ENCODE peak calls at places on chromosomes 12 and 14, in ten cellular contexts. One of them, this sample, is unnamed.
A peak's percentile ranks its signal among the peaks of the same experiment; 100 is the strongest.

GRCh38 chr14:66398437-66398836 is 87.7 kb upstream of the CCDC196 start:
- DNase-seq in Daoy: no peak
- DNase-seq in mammary epithelial cell: no peak
- DNase-seq in foreskin fibroblast: no peak
- DNase-seq in NCI-H1105: no peak
- DNase-seq in SK-N-DZ: no peak
- DNase-seq in Right ventricle myocardium superior: no peak
- DNase-seq in H9: no peak
- DNase-seq in kidney epithelial cell: no peak
- DNase-seq in activated T-helper 1 cell treated with anti-CD3 and anti-CD28 coated beads, Interleukin-2, amount 50 U/mL, for 16 hours: no peak
- DNase-seq in this sample: no peak

GRCh38 chr14:76998777-76999366 is 29.6 kb downstream of the IRF2BPL start:
- DNase-seq in NCI-H1105: no peak
- DNase-seq in activated T-helper 1 cell treated with anti-CD3 and anti-CD28 coated beads, Interleukin-2, amount 50 U/mL, for 16 hours: no peak
- DNase-seq in SK-N-DZ: no peak
- DNase-seq in kidney epithelial cell: no peak
- DNase-seq in Daoy: no peak
- DNase-seq in H9: no peak
- DNase-seq in foreskin fibroblast: no peak
- DNase-seq in Right ventricle myocardium superior: no peak
- DNase-seq in mammary epithelial cell: no peak
- DNase-seq in this sample: no peak

GRCh38 chr14:51394391-51394790 is 154.3 kb downstream of the TMX1 start:
- DNase-seq in activated T-helper 1 cell treated with anti-CD3 and anti-CD28 coated beads, Interleukin-2, amount 50 U/mL, for 16 hours: no peak
- DNase-seq in Daoy: no peak
- DNase-seq in kidney epithelial cell: no peak
- DNase-seq in H9: no peak
- DNase-seq in mammary epithelial cell: no peak
- DNase-seq in NCI-H1105: no peak
- DNase-seq in SK-N-DZ: no peak
- DNase-seq in foreskin fibroblast: no peak
- DNase-seq in Right ventricle myocardium superior: no peak
- DNase-seq in this sample: no peak

GRCh38 chr12:26995706-26996105 is 18.5 kb downstream of the TM7SF3 start:
- DNase-seq in SK-N-DZ: no peak
- DNase-seq in activated T-helper 1 cell treated with anti-CD3 and anti-CD28 coated beads, Interleukin-2, amount 50 U/mL, for 16 hours: no peak
- DNase-seq in NCI-H1105: no peak
- DNase-seq in foreskin fibroblast: no peak
- DNase-seq in Daoy: no peak
- DNase-seq in Right ventricle myocardium superior: no peak
- DNase-seq in kidney epithelial cell: no peak
- DNase-seq in H9: no peak
- DNase-seq in mammary epithelial cell: no peak
- DNase-seq in this sample: no peak

GRCh38 chr12:58341791-58342190 is 400.4 kb downstream of the ATP23 start:
- DNase-seq in activated T-helper 1 cell treated with anti-CD3 and anti-CD28 coated beads, Interleukin-2, amount 50 U/mL, for 16 hours: no peak
- DNase-seq in Right ventricle myocardium superior: no peak
- DNase-seq in mammary epithelial cell: no peak
- DNase-seq in foreskin fibroblast: peak; percentile 86
- DNase-seq in Daoy: no peak
- DNase-seq in kidney epithelial cell: no peak
- DNase-seq in NCI-H1105: no peak
- DNase-seq in SK-N-DZ: no peak
- DNase-seq in H9: no peak
- DNase-seq in this sample: no peak

GRCh38 chr14:71855399-71856036 is 76.7 kb upstream of the RGS6 start:
- DNase-seq in SK-N-DZ: peak; percentile 40
- DNase-seq in mammary epithelial cell: peak; percentile 56
- DNase-seq in NCI-H1105: peak; percentile 47
- DNase-seq in kidney epithelial cell: peak; percentile 5
- DNase-seq in Daoy: peak; percentile 73
- DNase-seq in activated T-helper 1 cell treated with anti-CD3 and anti-CD28 coated beads, Interleukin-2, amount 50 U/mL, for 16 hours: no peak
- DNase-seq in H9: peak; percentile 56
- DNase-seq in foreskin fibroblast: peak; percentile 50
- DNase-seq in Right ventricle myocardium superior: peak; percentile 82
- DNase-seq in this sample: peak; percentile 68

GRCh38 chr12:49643135-49643534 is 19.8 kb downstream of the PRPF40B start:
- DNase-seq in SK-N-DZ: no peak
- DNase-seq in Right ventricle myocardium superior: no peak
- DNase-seq in mammary epithelial cell: no peak
- DNase-seq in foreskin fibroblast: no peak
- DNase-seq in activated T-helper 1 cell treated with anti-CD3 and anti-CD28 coated beads, Interleukin-2, amount 50 U/mL, for 16 hours: no peak
- DNase-seq in kidney epithelial cell: no peak
- DNase-seq in NCI-H1105: no peak
- DNase-seq in H9: no peak
- DNase-seq in Daoy: no peak
- DNase-seq in this sample: no peak

GRCh38 chr12:5655120-5655519 is 223.2 kb downstream of the NTF3 start:
- DNase-seq in foreskin fibroblast: no peak
- DNase-seq in NCI-H1105: no peak
- DNase-seq in activated T-helper 1 cell treated with anti-CD3 and anti-CD28 coated beads, Interleukin-2, amount 50 U/mL, for 16 hours: no peak
- DNase-seq in Right ventricle myocardium superior: no peak
- DNase-seq in SK-N-DZ: no peak
- DNase-seq in H9: no peak
- DNase-seq in kidney epithelial cell: no peak
- DNase-seq in Daoy: no peak
- DNase-seq in mammary epithelial cell: no peak
- DNase-seq in this sample: no peak

This sample was measured in psoas muscle.